ENCODE peak calls at places on chromosome 1, in five cellular contexts. One of them, this sample, is unnamed.

GRCh38 chr1:60621524-60621923 is 460.8 kb upstream of the NFIA start:
- DNase-seq in NCI-H1092: no peak
- DNase-seq in GM10248: no peak
- DNase-seq in T-helper 2 cell: no peak
- DNase-seq in Calu3: no peak
- DNase-seq in this sample: no peak

GRCh38 chr1:6052543-6053205 is 7.0 kb downstream of the KCNAB2 start:
- DNase-seq in NCI-H1092: peak
- DNase-seq in T-helper 2 cell: peak
- DNase-seq in GM10248: peak
- DNase-seq in Calu3: peak
- DNase-seq in this sample: peak

GRCh38 chr1:219710529-219711194 is 97.8 kb upstream of the ZC3H11B start:
- DNase-seq in NCI-H1092: no peak
- DNase-seq in Calu3: no peak
- DNase-seq in GM10248: peak
- DNase-seq in T-helper 2 cell: no peak
- DNase-seq in this sample: peak

GRCh38 chr1:168360622-168361021 is 79.9 kb downstream of the TBX19 start:
- DNase-seq in GM10248: no peak
- DNase-seq in NCI-H1092: no peak
- DNase-seq in T-helper 2 cell: no peak
- DNase-seq in Calu3: no peak
- DNase-seq in this sample: no peak

GRCh38 chr1:76901158-76901767 is 34.0 kb downstream of the ST6GALNAC5 start:
- DNase-seq in Calu3: peak
- DNase-seq in GM10248: peak
- DNase-seq in T-helper 2 cell: no peak
- DNase-seq in NCI-H1092: peak
- DNase-seq in this sample: no peak

GRCh38 chr1:201585901-201586300 is 47.0 kb downstream of the NAV1 start:
- DNase-seq in NCI-H1092: no peak
- DNase-seq in Calu3: no peak
- DNase-seq in GM10248: no peak
- DNase-seq in T-helper 2 cell: no peak
- DNase-seq in this sample: no peak

GRCh38 chr1:1041873-1042272 is 22.0 kb downstream of the AGRN start:
- DNase-seq in T-helper 2 cell: no peak
- DNase-seq in GM10248: no peak
- DNase-seq in NCI-H1092: no peak
- DNase-seq in Calu3: no peak
- DNase-seq in this sample: no peak

GRCh38 chr1:63651110-63651776 is 58.0 kb downstream of the PGM1 start:
- DNase-seq in NCI-H1092: no peak
- DNase-seq in Calu3: no peak
- DNase-seq in T-helper 2 cell: peak
- DNase-seq in GM10248: no peak
- DNase-seq in this sample: no peak

GRCh38 chr1:224694969-224695368 is 78.9 kb downstream of the CNIH3 start:
- DNase-seq in Calu3: no peak
- DNase-seq in NCI-H1092: no peak
- DNase-seq in T-helper 2 cell: no peak
- DNase-seq in GM10248: no peak
- DNase-seq in this sample: no peak

GRCh38 chr1:6157528-6158174 is 22.5 kb downstream of the CHD5 start:
- DNase-seq in NCI-H1092: no peak
- DNase-seq in T-helper 2 cell: no peak
- DNase-seq in GM10248: no peak
- DNase-seq in Calu3: peak
- DNase-seq in this sample: peak

GRCh38 chr1:9388628-9389184 is 96.0 kb downstream of the SPSB1 start:
- DNase-seq in GM10248: no peak
- DNase-seq in NCI-H1092: no peak
- DNase-seq in T-helper 2 cell: no peak
- DNase-seq in Calu3: peak
- DNase-seq in this sample: peak

GRCh38 chr1:228314315-228314657 is 92.3 kb downstream of the TRIM11 start:
- DNase-seq in Calu3: no peak
- DNase-seq in T-helper 2 cell: no peak
- DNase-seq in GM10248: no peak
- DNase-seq in NCI-H1092: no peak
- DNase-seq in this sample: no peak

GRCh38 chr1:168830562-168830961 is 101.6 kb upstream of the DPT start:
- DNase-seq in Calu3: no peak
- DNase-seq in T-helper 2 cell: no peak
- DNase-seq in NCI-H1092: no peak
- DNase-seq in GM10248: no peak
- DNase-seq in this sample: no peak

GRCh38 chr1:85596947-85597346 is 16.4 kb downstream of the CCN1 start:
- DNase-seq in GM10248: no peak
- DNase-seq in T-helper 2 cell: no peak
- DNase-seq in NCI-H1092: no peak
- DNase-seq in Calu3: no peak
- DNase-seq in this sample: no peak

GRCh38 chr1:33460947-33461629 is 11.4 kb upstream of the ZSCAN20 start:
- DNase-seq in T-helper 2 cell: no peak
- DNase-seq in Calu3: no peak
- DNase-seq in GM10248: peak
- DNase-seq in NCI-H1092: no peak
- DNase-seq in this sample: no peak

GRCh38 chr1:207031016-207031415 is 1.5 kb downstream of the C1orf116 start:
- DNase-seq in T-helper 2 cell: no peak
- DNase-seq in Calu3: no peak
- DNase-seq in GM10248: no peak
- DNase-seq in NCI-H1092: no peak
- DNase-seq in this sample: no peak

GRCh38 chr1:111281411-111281810 is 9.2 kb upstream of the CHIA start:
- DNase-seq in T-helper 2 cell: no peak
- DNase-seq in NCI-H1092: no peak
- DNase-seq in Calu3: no peak
- DNase-seq in GM10248: no peak
- DNase-seq in this sample: no peak

GRCh38 chr1:65904681-65905083 is 112.0 kb downstream of the PDE4B start:
- DNase-seq in Calu3: no peak
- DNase-seq in NCI-H1092: no peak
- DNase-seq in T-helper 2 cell: no peak
- DNase-seq in GM10248: no peak
- DNase-seq in this sample: no peak

GRCh38 chr1:246329900-246330299 is 177.2 kb downstream of the SMYD3 start:
- DNase-seq in T-helper 2 cell: no peak
- DNase-seq in NCI-H1092: no peak
- DNase-seq in Calu3: no peak
- DNase-seq in GM10248: peak
- DNase-seq in this sample: no peak

GRCh38 chr1:34688358-34688757 is 66.5 kb upstream of the GJB5 start:
- DNase-seq in GM10248: no peak
- DNase-seq in T-helper 2 cell: no peak
- DNase-seq in NCI-H1092: no peak
- DNase-seq in Calu3: peak
- DNase-seq in this sample: no peak

GRCh38 chr1:34896612-34897011 is 32.8 kb downstream of the DLGAP3 start:
- DNase-seq in GM10248: no peak
- DNase-seq in NCI-H1092: no peak
- DNase-seq in T-helper 2 cell: no peak
- DNase-seq in Calu3: no peak
- DNase-seq in this sample: no peak

GRCh38 chr1:30710407-30710806 is 13.0 kb downstream of the MATN1 start:
- DNase-seq in T-helper 2 cell: no peak
- DNase-seq in NCI-H1092: no peak
- DNase-seq in Calu3: no peak
- DNase-seq in GM10248: no peak
- DNase-seq in this sample: no peak

GRCh38 chr1:206784471-206784903 is 12.2 kb upstream of the IL10 start:
- DNase-seq in GM10248: peak
- DNase-seq in NCI-H1092: no peak
- DNase-seq in Calu3: no peak
- DNase-seq in T-helper 2 cell: peak
- DNase-seq in this sample: no peak

GRCh38 chr1:24707659-24708058 is 37.6 kb upstream of the CLIC4 start:
- DNase-seq in T-helper 2 cell: no peak
- DNase-seq in Calu3: no peak
- DNase-seq in GM10248: no peak
- DNase-seq in NCI-H1092: no peak
- DNase-seq in this sample: no peak

GRCh38 chr1:168480997-168481396 is 62.8 kb downstream of the XCL2 start:
- DNase-seq in T-helper 2 cell: no peak
- DNase-seq in Calu3: no peak
- DNase-seq in GM10248: no peak
- DNase-seq in NCI-H1092: no peak
- DNase-seq in this sample: no peak

GRCh38 chr1:6358757-6359567 is 34.6 kb downstream of the ACOT7 start:
- DNase-seq in GM10248: peak
- DNase-seq in T-helper 2 cell: peak
- DNase-seq in Calu3: peak
- DNase-seq in NCI-H1092: no peak
- DNase-seq in this sample: peak

GRCh38 chr1:48387409-48387808 is 84.6 kb downstream of the SPATA6 start:
- DNase-seq in NCI-H1092: no peak
- DNase-seq in T-helper 2 cell: no peak
- DNase-seq in Calu3: no peak
- DNase-seq in GM10248: no peak
- DNase-seq in this sample: no peak

GRCh38 chr1:10941891-10942541 is 70.4 kb upstream of the TARDBP start:
- DNase-seq in T-helper 2 cell: peak
- DNase-seq in GM10248: peak
- DNase-seq in Calu3: peak
- DNase-seq in NCI-H1092: peak
- DNase-seq in this sample: no peak

GRCh38 chr1:165853528-165854075 is 26.2 kb downstream of the UCK2 start:
- DNase-seq in Calu3: no peak
- DNase-seq in NCI-H1092: no peak
- DNase-seq in T-helper 2 cell: no peak
- DNase-seq in GM10248: no peak
- DNase-seq in this sample: no peak

GRCh38 chr1:43539726-43540434 is 9.2 kb downstream of the PTPRF start:
- DNase-seq in NCI-H1092: no peak
- DNase-seq in Calu3: no peak
- DNase-seq in GM10248: no peak
- DNase-seq in T-helper 2 cell: no peak
- DNase-seq in this sample: no peak

GRCh38 chr1:177945943-177946650 is 23.8 kb downstream of the SEC16B start:
- DNase-seq in Calu3: peak
- DNase-seq in NCI-H1092: peak
- DNase-seq in GM10248: peak
- DNase-seq in T-helper 2 cell: no peak
- DNase-seq in this sample: peak

GRCh38 chr1:101587749-101588148 is 350.9 kb downstream of the S1PR1 start:
- DNase-seq in GM10248: no peak
- DNase-seq in NCI-H1092: no peak
- DNase-seq in T-helper 2 cell: no peak
- DNase-seq in Calu3: peak
- DNase-seq in this sample: no peak

This sample was measured in PC-9.